ENCODE peak calls at places on chromosomes 11 and 22, in four cellular contexts. G is GM12891, W is K562, P is GM12878. E is an unnamed sample.

GRCh38 chr11:117884994-117885393 is 8.5 kb upstream of the FXYD6 start:
- DNase-seq in G (no peak), W (no peak), P (no peak), E (no peak)

GRCh38 chr11:65060913-65061408 is 2.6 kb upstream of the NAALADL1 start:
- DNase-seq in G (no peak), W (peak; percentile 64), P (no peak), E (no peak)

GRCh38 chr11:94027210-94027609 is 6.1 kb downstream of the HEPHL1 start:
- DNase-seq in G (no peak), W (no peak), P (no peak), E (no peak)

GRCh38 chr11:119780264-119780953 is 51.4 kb upstream of the NECTIN1 start:
- DNase-seq in G (no peak), W (no peak), P (no peak), E (no peak)

GRCh38 chr11:112526699-112527410 is 266.2 kb upstream of the PLET1 start:
- DNase-seq in G (no peak), W (no peak), P (no peak), E (no peak)

GRCh38 chr11:63520606-63521170 is 14.8 kb downstream of the LGALS12 start:
- DNase-seq in G (no peak), W (no peak), P (no peak), E (no peak)

GRCh38 chr22:41360126-41360525 is 21.6 kb upstream of the TEF start:
- DNase-seq in G (no peak), W (no peak), P (no peak), E (no peak)

GRCh38 chr11:64890084-64890944 is 11.9 kb upstream of the EHD1 start:
- DNase-seq in G (no peak), W (no peak), P (no peak), E (no peak)

GRCh38 chr22:17501679-17502285 is 61.5 kb upstream of the SLC25A18 start:
- DNase-seq in G (peak; percentile 39), W (peak; percentile 75), P (peak; percentile 57), E (peak; percentile 27)

GRCh38 chr11:47412152-47412746 is 3.9 kb downstream of the SLC39A13 start:
- DNase-seq in G (no peak), W (peak; percentile 67), P (no peak), E (peak; percentile 65)

DNA sequence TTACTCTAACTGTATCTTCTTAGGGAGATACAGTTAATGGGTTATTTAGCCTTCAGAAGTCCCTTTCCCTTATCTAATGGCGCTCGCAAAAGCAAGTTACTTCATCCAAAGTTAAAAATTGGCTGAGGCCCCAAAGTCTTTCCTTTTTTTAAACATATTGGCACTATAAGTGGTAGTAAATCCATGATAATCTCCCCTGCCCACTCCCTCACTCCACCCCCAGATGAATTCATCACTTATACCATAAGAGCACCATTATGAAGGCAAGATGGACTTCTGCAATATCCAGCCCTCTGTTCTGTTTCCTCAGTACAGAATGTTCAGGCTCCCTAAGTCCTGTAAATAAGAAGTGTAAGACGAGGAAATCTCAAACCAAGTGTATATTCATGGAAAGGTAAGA is 37.7 kb downstream of the CHKA start:
- DNase-seq in G (no peak), W (no peak), P (no peak), E (no peak)
- TF ChIP-seq SPI1 in G (no peak), W (no peak), P (no peak), E (no peak)

GRCh38 chr11:110446594-110446993 is 16.8 kb downstream of the FDX1 start:
- DNase-seq in G (no peak), W (no peak), P (no peak), E (no peak)

GRCh38 chr11:110447343-110447742 is 17.6 kb downstream of the FDX1 start:
- DNase-seq in G (no peak), W (no peak), P (no peak), E (no peak)

GRCh38 chr11:110450246-110450645 is 20.5 kb downstream of the FDX1 start:
- DNase-seq in G (no peak), W (no peak), P (no peak), E (no peak)

GRCh38 chr11:110445428-110445827 is 15.7 kb downstream of the FDX1 start:
- DNase-seq in G (no peak), W (no peak), P (no peak), E (no peak)

GRCh38 chr11:110447897-110448522 is 18.3 kb downstream of the FDX1 start:
- DNase-seq in G (no peak), W (no peak), P (no peak), E (no peak)
- TF ChIP-seq SPI1 in G (no peak), W (no peak), P (no peak), E (no peak)

DNA sequence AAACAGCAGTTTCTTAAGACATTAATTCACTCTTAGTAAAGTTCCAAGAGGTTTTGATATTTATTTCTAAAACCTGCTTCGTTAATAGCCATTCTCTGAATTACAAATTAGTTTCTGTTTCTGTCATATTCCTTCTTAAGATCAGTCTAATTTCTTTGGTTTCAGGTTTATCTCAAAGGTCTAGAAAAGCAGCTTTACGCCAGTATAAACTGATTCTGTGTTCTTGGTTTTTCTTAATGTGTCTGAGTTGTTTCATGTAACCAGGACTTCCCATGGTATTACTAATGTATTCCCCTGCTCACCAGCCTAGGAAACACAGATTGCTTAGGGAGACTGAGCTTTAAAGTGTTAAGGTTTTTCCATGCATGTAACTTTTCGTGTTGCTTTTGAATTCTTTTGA is 6.8 kb upstream of the ACY3 start:
- DNase-seq in G (no peak), W (no peak), P (no peak), E (no peak)
- TF ChIP-seq SPI1 in G (no peak), W (no peak), P (no peak), E (no peak)

GRCh38 chr11:3158131-3158591 is 6.9 kb downstream of the OSBPL5 start:
- DNase-seq in G (no peak), W (no peak), P (no peak), E (no peak)

GRCh38 chr11:3156661-3157311 is 8.3 kb downstream of the OSBPL5 start:
- DNase-seq in G (no peak), W (no peak), P (no peak), E (peak; percentile 75)

GRCh38 chr11:3158821-3159220 is 6.3 kb downstream of the OSBPL5 start:
- DNase-seq in G (no peak), W (no peak), P (no peak), E (no peak)

GRCh38 chr11:3156282-3156660 is 8.8 kb downstream of the OSBPL5 start:
- DNase-seq in G (no peak), W (no peak), P (no peak), E (peak; percentile 80)

DNA sequence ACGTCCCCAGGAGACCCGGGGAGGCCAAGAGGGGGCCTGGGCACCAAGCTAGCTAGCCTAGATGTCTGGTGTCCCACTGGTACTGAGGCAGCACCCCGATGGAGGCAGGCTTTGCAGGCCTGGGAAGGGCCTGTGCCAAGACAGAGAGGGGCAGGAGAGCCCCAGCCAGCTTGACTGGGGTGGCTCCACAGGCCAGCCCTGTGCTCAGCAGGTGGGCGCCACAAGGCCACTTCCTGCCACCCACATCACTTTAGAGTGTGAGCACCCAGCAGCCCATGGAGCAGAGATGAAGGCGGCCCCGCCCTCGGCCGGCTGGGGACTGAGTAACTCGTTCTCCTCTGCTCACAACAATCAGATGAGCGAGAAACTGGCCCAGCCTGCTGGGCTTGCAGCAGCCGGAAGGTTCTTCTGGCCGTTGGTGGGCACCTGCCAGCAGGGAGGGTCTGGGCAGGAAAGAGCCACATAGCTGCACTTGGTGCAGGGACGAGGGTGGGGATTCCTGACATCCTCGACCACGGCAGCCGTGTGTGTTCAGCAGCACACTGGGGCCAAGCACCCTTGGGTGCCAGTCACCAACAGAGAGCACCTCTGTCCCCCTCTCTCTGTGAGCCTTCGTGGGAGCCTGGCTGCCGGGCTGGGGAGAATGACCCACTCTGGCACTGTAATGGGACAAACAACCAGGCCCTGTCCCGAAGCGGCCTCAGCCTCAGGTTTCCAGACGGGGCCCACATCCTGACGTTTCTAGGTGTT is 7.6 kb downstream of the OSBPL5 start:
- DNase-seq in G (no peak), W (no peak), P (no peak), E (no peak)
- TF ChIP-seq SPI1 in G (no peak), W (no peak), P (no peak), E (no peak)

GRCh38 chr11:106624377-106624776 is 393.9 kb downstream of the GUCY1A2 start:
- DNase-seq in G (no peak), W (no peak), P (no peak), E (no peak)
- TF ChIP-seq SPI1 in G (no peak), W (no peak), P (no peak), E (no peak)

GRCh38 chr22:46845281-46846153 is 83.1 kb downstream of the TBC1D22A start:
- DNase-seq in G (no peak), W (no peak), P (no peak), E (no peak)

GRCh38 chr22:46841528-46841927 is 79.1 kb downstream of the TBC1D22A start:
- DNase-seq in G (no peak), W (no peak), P (no peak), E (no peak)

GRCh38 chr22:46842606-46843005 is 80.2 kb downstream of the TBC1D22A start:
- DNase-seq in G (no peak), W (no peak), P (no peak), E (no peak)

GRCh38 chr22:46844606-46845210 is 82.3 kb downstream of the TBC1D22A start:
- DNase-seq in G (no peak), W (no peak), P (no peak), E (no peak)

DNA sequence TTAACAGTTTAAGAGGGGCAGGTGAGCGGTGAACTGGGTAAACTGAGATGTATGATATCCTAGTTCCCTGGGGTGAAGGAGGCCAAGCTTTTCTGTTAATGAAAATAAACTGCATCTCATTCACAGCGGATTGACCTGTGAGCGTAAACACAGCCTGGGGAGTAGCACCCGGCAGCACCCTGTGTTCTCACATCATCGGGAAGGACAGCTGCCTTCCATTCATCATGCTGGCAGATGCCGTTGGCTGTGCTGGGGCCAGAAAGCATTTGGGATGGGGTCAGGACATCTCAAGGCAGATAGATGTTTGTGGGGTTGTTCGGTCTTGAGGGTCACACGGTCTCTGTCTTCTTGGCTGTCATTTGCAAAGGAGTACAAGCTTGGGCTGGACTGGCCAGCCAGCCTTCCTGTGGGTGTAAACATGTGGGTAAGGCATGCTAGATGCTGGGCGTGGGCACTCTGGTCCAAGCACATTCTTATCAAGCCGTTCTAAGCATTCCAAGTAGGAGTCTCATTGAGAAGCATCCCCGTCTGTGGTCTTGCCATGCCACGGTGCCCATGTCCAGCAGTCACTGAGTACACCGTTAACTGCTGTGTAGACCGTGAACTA is 81.3 kb downstream of the TBC1D22A start:
- DNase-seq in G (no peak), W (no peak), P (no peak), E (no peak)
- TF ChIP-seq SPI1 in G (no peak), W (no peak), P (no peak), E (no peak)

GRCh38 chr11:102615077-102615893 is 9.8 kb downstream of the MMP20 start:
- DNase-seq in G (no peak), W (no peak), P (no peak), E (no peak)

GRCh38 chr11:102614485-102614884 is 10.6 kb downstream of the MMP20 start:
- DNase-seq in G (no peak), W (no peak), P (no peak), E (no peak)

GRCh38 chr11:102615894-102616432 is 9.2 kb downstream of the MMP20 start:
- DNase-seq in G (no peak), W (no peak), P (no peak), E (no peak)

GRCh38 chr11:102620179-102620578 is 5.0 kb downstream of the MMP20 start:
- DNase-seq in G (no peak), W (no peak), P (no peak), E (no peak)

DNA sequence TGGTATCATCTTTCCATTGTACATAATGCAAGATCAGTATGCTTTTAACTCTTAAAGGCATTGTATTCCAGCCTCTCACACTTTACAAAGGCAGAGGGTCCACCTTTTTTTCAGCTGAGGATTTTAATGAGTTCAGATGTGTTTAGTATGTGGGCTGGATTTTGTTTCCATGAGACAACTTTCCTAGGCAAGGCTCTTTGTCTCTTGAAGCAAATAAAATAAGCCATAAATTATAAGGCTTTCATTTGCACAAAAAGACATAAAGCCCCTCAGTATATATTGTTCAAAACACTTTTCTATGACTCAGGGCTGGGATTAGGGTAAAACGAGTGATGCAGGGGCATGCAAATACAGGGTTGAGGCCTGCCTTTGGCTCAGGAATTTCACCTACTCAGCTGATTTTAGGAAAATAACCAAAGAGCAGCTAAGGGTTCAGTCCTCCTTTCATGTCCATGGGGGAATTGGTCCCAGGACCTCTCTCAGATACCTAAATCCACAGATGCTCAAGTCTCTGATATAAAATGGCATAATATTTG is 7.6 kb downstream of the MMP20 start:
- DNase-seq in G (no peak), W (no peak), P (no peak), E (no peak)
- TF ChIP-seq SPI1 in G (no peak), W (no peak), P (no peak), E (no peak)